ENCODE peak calls at places on chromosomes 4 and X, in eight cellular contexts. X is T-helper 2 cell; F is HFFc6; L is lung; O is naive thymus-derived CD4-positive, alpha-beta T cell; H is H1; M is stimulated activated CD4-positive, alpha-beta T cell treated with anti-CD3 and anti-CD28 coated beads, Interleukin-1b, Interleukin-23, amount 100 ng/mL, for 1 hour; Z is EL. T is an unnamed sample.

GRCh38 chr4:78845469-78845868 is 69.3 kb downstream of the BMP2K start:
- DNase-seq in H (no peak), F (no peak), M (no peak), X (no peak), O (no peak), L (no peak), Z (no peak), T (no peak)

GRCh38 chr4:5619913-5620625 is 88.3 kb downstream of the EVC2 start:
- DNase-seq in X (no peak), O (no peak), L (no peak), F (no peak), H (no peak), M (no peak), Z (no peak), T (no peak)

GRCh38 chrX:8179653-8180052 is 8.6 kb upstream of the VCX2 start:
- DNase-seq in O (no peak), H (no peak), F (no peak), L (no peak), M (no peak), Z (no peak), X (no peak), T (no peak)

GRCh38 chr4:7358100-7358735 is 76.5 kb downstream of the PSAPL1 start:
- DNase-seq in F (peak), H (no peak), X (no peak), L (peak), M (no peak), O (no peak), Z (peak), T (no peak)

GRCh38 chrX:107713205-107714195 is 62.1 kb downstream of the TSC22D3 start:
- DNase-seq in M (no peak), X (no peak), H (no peak), O (peak), F (no peak), L (no peak), Z (no peak), T (no peak)

GRCh38 chr4:561456-561855 is 14.6 kb downstream of the TMEM271 start:
- DNase-seq in Z (no peak), X (no peak), M (no peak), H (no peak), O (no peak), F (no peak), L (no peak), T (no peak)

GRCh38 chr4:93834371-93835066 is 6.0 kb downstream of the ATOH1 start:
- DNase-seq in F (no peak), H (peak), O (no peak), L (no peak), Z (no peak), M (no peak), X (no peak), T (no peak)

GRCh38 chrX:46796574-46797191 is 37.8 kb upstream of the SLC9A7 start:
- DNase-seq in H (no peak), O (peak), M (peak), L (peak), X (peak), F (peak), Z (peak), T (peak)